ENCODE peak calls at places on chromosomes 5 and 9, in six cellular contexts. C is mucosa of descending colon, V is breast epithelium, B is HepG2, N is fibroblast of mammary gland, E is choroid plexus epithelial cell. Z is an unnamed sample.

GRCh38 chr9:91191443-91192378 is 170.0 kb downstream of the AUH start:
- DNase-seq in N (no peak), B (no peak), E (no peak), C (no peak), V (peak), Z (no peak)

GRCh38 chr5:14672508-14673394 is 8.2 kb downstream of the OTULIN start:
- DNase-seq in N (peak), B (no peak), V (no peak), C (no peak), E (no peak), Z (peak)

GRCh38 chr5:43020294-43020711 is 19.8 kb downstream of the ANXA2R start:
- DNase-seq in C (peak), B (peak), E (no peak), N (peak), V (no peak), Z (no peak)

GRCh38 chr5:159179556-159180305 is 29.6 kb downstream of the RNF145 start:
- DNase-seq in V (no peak), N (no peak), C (no peak), E (no peak), B (no peak), Z (peak)

GRCh38 chr9:101350285-101350684 is 34.5 kb downstream of the BAAT start:
- DNase-seq in B (peak), V (no peak), N (no peak), C (no peak), E (no peak), Z (no peak)

GRCh38 chr9:137605146-137606004 is at the start of gene ARRDC1:
- DNase-seq in V (peak), E (peak), N (peak), B (peak), C (peak), Z (peak)

GRCh38 chr5:94968507-94969095 is 316.3 kb downstream of the MCTP1 start:
- DNase-seq in E (peak), N (peak), V (no peak), B (peak), C (peak), Z (peak)

GRCh38 chr5:15757635-15758034 is 257.7 kb downstream of the FBXL7 start:
- DNase-seq in N (no peak), V (no peak), C (no peak), B (no peak), E (no peak), Z (no peak)

GRCh38 chr9:125634040-125634717 is 72.8 kb downstream of the MAPKAP1 start:
- DNase-seq in C (no peak), E (no peak), V (no peak), N (peak), B (no peak), Z (peak)

DNA sequence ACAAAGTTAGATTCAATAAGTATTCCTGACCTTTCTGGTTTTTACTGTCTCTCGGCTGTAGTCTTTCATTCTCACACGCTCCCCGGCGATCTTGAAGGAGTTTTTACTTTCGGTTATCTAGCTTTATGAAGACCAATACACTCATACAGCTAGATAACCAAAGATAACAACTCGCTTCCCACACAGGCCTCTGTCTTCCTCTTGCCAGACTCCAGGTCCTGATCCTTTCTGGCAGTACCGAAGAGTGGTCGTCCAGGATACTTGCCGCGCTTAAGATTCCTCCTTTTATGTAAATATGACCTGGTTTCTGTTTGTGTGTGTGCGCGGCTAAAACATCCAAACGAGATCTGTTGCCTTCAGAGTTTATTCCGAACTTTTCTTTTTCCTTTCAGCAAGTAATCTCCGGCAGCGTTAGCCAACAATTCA is 216.2 kb downstream of the MEF2C start:
- DNase-seq in N (no peak), E (peak), B (no peak), V (no peak), C (no peak), Z (no peak)
- H3K4me3 ChIP-seq in N (no peak), E (peak), B (peak), V (peak), C (no peak), Z (peak)

GRCh38 chr9:122356627-122357026 is 14.2 kb upstream of the PTGS1 start:
- DNase-seq in B (no peak), N (no peak), C (no peak), V (no peak), E (no peak), Z (no peak)
- TF ChIP-seq CTCF in B (peak), N (peak), C (no peak), V (no peak), E (peak), Z (peak)

GRCh38 chr5:132371603-132371994 is 2.1 kb downstream of the SLC22A5 start:
- DNase-seq in V (no peak), E (no peak), C (no peak), N (no peak), B (no peak), Z (no peak)
- H3K4me3 ChIP-seq in V (peak), E (no peak), C (no peak), N (no peak), B (peak), Z (no peak)

DNA sequence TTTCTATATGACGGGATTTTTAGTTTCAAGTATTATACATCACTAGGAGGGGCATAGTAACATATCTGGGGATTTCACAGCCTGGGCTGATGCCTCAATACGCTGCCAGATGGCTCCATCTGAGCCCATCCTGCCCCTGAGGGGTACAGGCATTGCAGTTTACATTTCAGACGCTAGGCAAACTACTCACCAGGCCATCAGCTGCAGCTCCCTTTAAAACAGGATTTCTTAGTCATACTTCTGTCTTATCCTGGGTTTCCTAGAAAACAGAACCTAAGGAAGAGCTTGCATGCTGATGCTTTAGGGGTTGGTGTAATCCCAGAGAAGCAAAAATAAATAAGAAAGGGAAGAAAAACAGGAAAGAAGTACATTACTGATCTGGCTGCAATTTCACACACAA is 372.8 kb upstream of the PIK3R1 start:
- DNase-seq in C (no peak), N (peak), V (no peak), B (no peak), E (peak), Z (peak)
- TF ChIP-seq CTCF in C (no peak), N (no peak), V (no peak), B (no peak), E (peak), Z (peak)